ENCODE peak calls at places on chromosomes 13 and 19, in eight cellular contexts. J is colonic mucosa, R is upper lobe of left lung, T is tibial nerve, B is uterus, P is heart right ventricle, L is spleen, E is neural progenitor cell. G is an unnamed sample.

GRCh38 chr19:11481777-11482383 is 1.0 kb upstream of the ELAVL3 start:
- DNase-seq in J (peak; percentile 51), E (peak; percentile 92), B (peak; percentile 45), T (peak; percentile 34), L (peak; percentile 84), R (peak; percentile 89), P (peak; percentile 70), G (no peak)

GRCh38 chr13:38630780-38631179 is 56.1 kb upstream of the FREM2 start:
- DNase-seq in B (no peak), R (no peak), E (no peak), T (no peak), J (no peak), P (no peak), L (no peak), G (no peak)

GRCh38 chr19:3387645-3388589 is 21.5 kb downstream of the NFIC start:
- DNase-seq in B (peak; percentile 77), E (no peak), P (peak; percentile 88), L (peak; percentile 87), R (peak; percentile 96), T (peak; percentile 61), J (peak; percentile 92), G (peak; percentile 93)

GRCh38 chr13:70527553-70527952 is 419.3 kb upstream of the KLHL1 start:
- DNase-seq in L (no peak), J (no peak), P (no peak), T (no peak), E (no peak), R (no peak), B (no peak), G (no peak)

GRCh38 chr19:10454267-10454666 is 33.9 kb downstream of the PDE4A start:
- DNase-seq in P (no peak), J (no peak), B (no peak), E (peak; percentile 93), T (no peak), R (no peak), L (no peak), G (no peak)

GRCh38 chr13:50189450-50189849 is 174.2 kb downstream of the KCNRG start:
- DNase-seq in P (no peak), R (no peak), E (no peak), L (no peak), T (no peak), B (no peak), J (no peak), G (no peak)

GRCh38 chr19:13164370-13165090 is 14.3 kb downstream of the IER2 start:
- DNase-seq in T (no peak), B (peak; percentile 64), J (peak; percentile 81), P (peak; percentile 79), E (peak; percentile 92), L (peak; percentile 86), R (peak; percentile 70), G (peak; percentile 84)

GRCh38 chr19:19445911-19446361 is 40.5 kb downstream of the GATAD2A start:
- DNase-seq in T (no peak), B (no peak), R (no peak), P (no peak), J (no peak), E (no peak), L (peak; percentile 59), G (no peak)

GRCh38 chr13:30932481-30933333 is at the start of gene TEX26:
- DNase-seq in T (no peak), L (no peak), R (peak; percentile 76), E (peak; percentile 90), B (no peak), P (peak; percentile 29), J (no peak), G (no peak)

GRCh38 chr13:49874430-49874829 is 61.7 kb downstream of the SPRYD7 start:
- DNase-seq in P (no peak), T (no peak), J (no peak), B (no peak), L (no peak), E (no peak), R (no peak), G (no peak)

DNA sequence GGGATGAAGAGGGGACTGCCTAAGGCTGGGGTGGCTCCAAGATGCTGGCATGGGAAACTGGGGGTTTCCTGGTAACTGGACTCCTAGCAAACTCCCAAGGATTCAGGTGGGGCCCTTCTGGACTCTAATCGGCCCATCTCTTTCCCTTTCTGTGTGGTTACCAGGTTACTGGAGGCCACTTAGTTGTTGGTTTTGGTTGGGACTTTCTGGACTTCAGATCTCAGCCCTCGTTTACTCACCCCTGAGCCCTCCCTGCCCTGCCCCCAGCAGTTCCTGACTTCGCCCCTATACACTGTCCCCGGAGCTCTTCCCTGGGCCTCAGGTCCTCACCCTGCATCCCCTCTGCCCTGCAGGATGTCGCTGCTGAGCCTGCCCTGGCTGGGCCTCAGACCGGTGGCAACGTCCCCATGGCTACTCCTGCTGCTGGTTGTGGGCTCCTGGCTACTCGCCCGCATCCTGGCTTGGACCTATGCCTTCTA is 328 bp downstream of the CYP4F12 start:
- DNase-seq in L (no peak), J (peak; percentile 60), T (no peak), R (peak; percentile 39), B (no peak), E (no peak), P (peak; percentile 23), G (no peak)
- H3K27ac ChIP-seq in L (peak overlapping the region; percentile 58), J (peak overlapping the region; percentile 81), T (peak overlapping the region; percentile 79), R (peak overlapping the region; percentile 60), B (peak overlapping the region; percentile 72), E (no peak overlapping the region), P (peak overlapping the region; percentile 78), G (no peak overlapping the region)

DNA sequence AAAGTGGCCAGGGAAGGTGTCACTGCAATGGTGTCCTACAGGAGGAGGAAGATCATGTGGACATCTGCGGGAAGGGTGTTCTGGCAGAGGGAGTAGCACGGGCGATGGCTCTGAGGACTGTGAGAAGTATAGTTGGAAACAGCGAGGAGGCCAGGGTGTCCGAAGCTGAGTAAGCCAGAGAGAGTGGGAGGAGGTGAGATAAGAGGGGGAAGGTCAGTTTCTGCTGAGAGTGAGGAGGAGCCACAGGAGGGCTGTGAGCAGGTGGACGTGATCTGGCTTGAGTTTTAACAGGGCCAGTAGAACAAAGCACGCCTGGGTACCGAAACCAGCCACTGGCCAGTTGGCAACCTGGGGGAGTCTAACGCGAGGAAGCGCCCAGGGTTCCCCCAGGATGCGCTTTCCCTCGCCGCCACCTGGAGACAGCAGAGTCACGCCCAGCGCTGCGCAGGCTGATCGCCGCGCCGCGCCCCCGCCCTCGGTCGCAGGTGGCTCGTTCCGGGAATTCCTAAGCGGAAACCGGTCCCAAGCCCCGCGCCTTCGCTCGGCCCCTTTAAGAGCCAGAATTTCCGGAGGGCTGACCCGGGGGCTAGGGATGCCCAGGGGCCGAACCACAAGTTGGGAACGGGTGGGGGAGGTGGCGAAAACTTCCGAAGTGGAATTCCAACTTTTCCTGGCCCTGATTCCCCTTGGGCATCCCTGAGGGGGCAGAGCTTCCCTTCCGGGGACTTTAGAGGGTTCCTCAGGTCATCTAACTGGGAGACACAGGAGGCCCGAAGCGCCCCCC is 1.1 kb upstream of the LSR start:
- DNase-seq in R (peak; percentile 94), P (no peak), B (no peak), E (peak; percentile 98), J (peak; percentile 94), L (peak; percentile 87), T (no peak), G (no peak)
- TF ChIP-seq CTCF in R (peak; percentile 47), P (peak; percentile 28), B (peak; percentile 54), E (peak; percentile 50), J (peak; percentile 41), L (peak; percentile 60), T (peak; percentile 29), G (no peak)

GRCh38 chr19:46014534-46014933 is 8.3 kb downstream of the PGLYRP1 start:
- DNase-seq in T (no peak), B (no peak), E (no peak), J (no peak), R (no peak), P (no peak), L (no peak), G (no peak)

GRCh38 chr19:46017095-46017429 is 5.8 kb downstream of the PGLYRP1 start:
- DNase-seq in E (no peak), R (no peak), T (no peak), J (no peak), L (no peak), B (no peak), P (no peak), G (no peak)

GRCh38 chr19:46016426-46017094 is 6.3 kb downstream of the PGLYRP1 start:
- DNase-seq in R (peak; percentile 93), E (peak; percentile 93), T (peak; percentile 62), B (peak; percentile 71), L (peak; percentile 95), J (peak; percentile 85), P (peak; percentile 84), G (peak; percentile 84)

GRCh38 chr19:46015961-46016425 is 6.9 kb downstream of the PGLYRP1 start:
- DNase-seq in E (peak; percentile 68), L (peak; percentile 88), P (no peak), R (peak; percentile 85), B (no peak), T (no peak), J (no peak), G (no peak)

DNA sequence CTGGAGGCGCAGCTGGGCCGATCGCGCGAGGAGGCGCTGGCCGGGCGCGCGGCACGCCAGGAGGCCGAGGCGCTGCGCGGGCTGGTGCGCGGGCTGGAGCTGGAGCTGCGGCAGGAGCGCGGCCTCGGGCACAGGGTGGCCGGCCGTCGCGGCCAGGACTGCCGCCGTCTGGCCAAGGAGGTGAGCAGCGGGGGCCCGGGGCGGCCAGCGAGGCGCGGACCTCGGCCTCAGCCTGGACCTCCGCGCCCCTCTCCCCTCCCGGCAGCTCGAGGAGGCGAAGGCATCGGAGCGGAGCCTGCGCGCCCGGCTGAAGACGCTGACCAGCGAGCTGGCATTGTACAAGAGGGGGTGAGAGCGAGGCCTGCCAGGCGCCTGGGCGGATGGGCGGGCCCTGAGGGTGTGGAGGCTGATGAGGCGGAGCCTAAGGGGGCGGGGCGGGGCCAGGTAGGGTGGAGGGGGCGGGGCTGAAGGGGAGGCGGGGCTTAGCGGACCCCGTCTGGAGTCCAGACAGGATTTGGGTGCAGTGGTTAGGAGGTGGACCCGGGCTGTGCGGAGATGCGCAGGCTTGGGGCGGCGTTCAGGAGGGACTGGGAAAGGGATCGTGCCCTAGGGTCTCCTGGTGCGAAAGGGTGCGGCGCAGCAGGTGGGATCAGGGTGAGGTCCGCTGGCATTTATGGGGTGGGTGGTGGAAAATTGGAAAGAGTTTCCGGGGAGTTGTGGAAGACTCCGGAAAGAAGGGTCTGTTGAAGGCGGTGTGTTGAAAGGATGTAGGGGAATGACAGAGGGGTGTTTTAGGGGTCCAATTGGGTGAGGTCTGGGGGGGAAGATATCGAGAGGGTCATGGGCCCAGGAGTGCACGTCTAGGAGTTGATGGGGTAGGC is 7.5 kb downstream of the PGLYRP1 start:
- DNase-seq in R (peak; percentile 93), E (peak; percentile 96), B (peak; percentile 55), J (peak; percentile 90), T (no peak), L (peak; percentile 91), P (peak; percentile 54), G (no peak)
- H3K4me3 ChIP-seq in R (peak overlapping the region; percentile 67), E (peak overlapping the region; percentile 49), B (peak overlapping the region; percentile 49), J (peak overlapping the region; percentile 57), T (peak overlapping the region; percentile 46), L (peak overlapping the region; percentile 74), P (peak overlapping the region; percentile 71), G (peak overlapping the region; percentile 81)

DNA sequence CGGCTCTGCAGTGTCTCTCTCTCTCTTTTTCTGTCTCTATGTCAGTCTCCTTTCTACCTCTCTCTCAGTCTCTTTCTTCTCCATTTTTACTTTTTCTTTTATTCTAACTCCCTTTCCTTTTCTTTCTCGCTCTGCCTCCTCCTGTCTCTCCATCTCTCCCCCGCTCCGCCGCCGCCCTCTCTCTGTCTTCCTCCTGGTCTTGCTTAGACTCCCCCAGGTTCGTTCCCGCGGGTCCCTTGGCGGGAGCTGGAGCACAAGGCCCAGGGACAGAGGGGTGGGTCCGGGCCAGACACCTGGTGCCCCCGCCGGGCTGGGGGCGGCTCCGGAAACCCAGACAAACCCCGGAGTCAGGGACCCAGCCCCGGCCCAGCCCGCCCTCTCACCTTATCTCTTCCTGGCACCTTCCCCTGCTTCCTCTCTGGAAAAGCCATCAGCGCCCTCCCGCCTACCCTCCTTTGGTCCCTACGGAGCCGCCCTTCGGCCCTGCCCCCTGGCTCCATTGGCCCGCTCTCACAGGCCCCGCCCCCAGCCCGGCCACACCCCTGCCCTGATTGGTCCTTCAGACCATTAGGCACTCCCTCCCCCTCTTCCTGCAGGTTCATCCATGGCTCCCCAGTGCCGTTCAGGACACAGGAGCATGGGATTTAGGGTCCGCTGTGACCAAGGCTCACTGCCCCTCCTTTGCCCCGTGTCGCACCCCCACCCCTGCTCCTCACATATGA is 15.4 kb upstream of the NOP53 start:
- DNase-seq in L (peak; percentile 83), B (peak; percentile 79), J (peak; percentile 75), E (peak; percentile 82), R (peak; percentile 95), P (peak; percentile 86), T (peak; percentile 56), G (no peak)
- H3K27ac ChIP-seq in L (peak overlapping the region; percentile 77), B (peak overlapping the region; percentile 94), J (peak overlapping the region; percentile 40), E (no peak overlapping the region), R (peak overlapping the region; percentile 87), P (peak overlapping the region; percentile 79), T (peak overlapping the region; percentile 90), G (peak overlapping the region; percentile 92)